ENCODE peak calls at places on chromosome 15, in eight cellular contexts. U is transverse colon; K is ovary; Q is A549; G is sigmoid colon; F is H1; M is cardiac muscle cell; O is CD8-positive, alpha-beta memory T cell. C is an unnamed sample.

GRCh38 chr15:56943398-56943797 is 25.0 kb downstream of the TCF12 start:
- DNase-seq in K (no peak), U (no peak), F (no peak), O (no peak), G (no peak), M (no peak), Q (no peak), C (no peak)

GRCh38 chr15:58369956-58370355 is 61.8 kb upstream of the LIPC start:
- DNase-seq in U (no peak), M (no peak), Q (no peak), K (no peak), O (no peak), G (no peak), F (no peak), C (no peak)

GRCh38 chr15:62462268-62462667 is 297.2 kb upstream of the C2CD4B start:
- DNase-seq in G (peak; percentile 52), O (no peak), M (no peak), F (no peak), Q (no peak), U (no peak), K (no peak), C (no peak)

GRCh38 chr15:98684995-98685525 is 36.7 kb downstream of the IGF1R start:
- DNase-seq in F (no peak), U (no peak), O (no peak), M (no peak), G (no peak), K (no peak), Q (no peak), C (no peak)

GRCh38 chr15:90306560-90306959 is 41.1 kb downstream of the NGRN start:
- DNase-seq in F (no peak), U (no peak), O (no peak), M (no peak), G (no peak), K (no peak), Q (no peak), C (no peak)

GRCh38 chr15:84750583-84751092 is 2.2 kb downstream of the ZNF592 start:
- DNase-seq in K (no peak), O (no peak), F (no peak), U (no peak), G (no peak), M (no peak), Q (no peak), C (no peak)

GRCh38 chr15:49330166-49330565 is 92.9 kb upstream of the FGF7 start:
- DNase-seq in K (no peak), Q (no peak), F (no peak), U (no peak), M (no peak), G (no peak), O (no peak), C (no peak)

GRCh38 chr15:89376441-89376840 is 41.8 kb upstream of the POLG start:
- DNase-seq in F (no peak), Q (no peak), G (no peak), O (no peak), K (no peak), M (no peak), U (no peak), C (no peak)

GRCh38 chr15:69699096-69699495 is 246.5 kb downstream of the RPLP1 start:
- DNase-seq in F (no peak), O (no peak), U (no peak), K (no peak), M (no peak), Q (no peak), G (no peak), C (no peak)

GRCh38 chr15:98978153-98978552 is 29.4 kb downstream of the PGPEP1L start:
- DNase-seq in K (no peak), F (no peak), M (no peak), O (no peak), U (no peak), G (no peak), Q (no peak), C (no peak)

GRCh38 chr15:70023769-70024491 is 73.8 kb downstream of the TLE3 start:
- DNase-seq in F (no peak), K (no peak), M (peak; percentile 30), U (peak; percentile 25), O (no peak), G (peak; percentile 91), Q (no peak), C (no peak)

GRCh38 chr15:98609144-98609852 is 39.0 kb upstream of the IGF1R start:
- DNase-seq in K (no peak), G (no peak), U (no peak), Q (no peak), O (no peak), M (peak; percentile 5), F (peak; percentile 50), C (no peak)

GRCh38 chr15:58665676-58666075 is 83.8 kb downstream of the ADAM10 start:
- DNase-seq in K (no peak), U (no peak), M (no peak), O (no peak), G (no peak), Q (no peak), F (no peak), C (no peak)

DNA sequence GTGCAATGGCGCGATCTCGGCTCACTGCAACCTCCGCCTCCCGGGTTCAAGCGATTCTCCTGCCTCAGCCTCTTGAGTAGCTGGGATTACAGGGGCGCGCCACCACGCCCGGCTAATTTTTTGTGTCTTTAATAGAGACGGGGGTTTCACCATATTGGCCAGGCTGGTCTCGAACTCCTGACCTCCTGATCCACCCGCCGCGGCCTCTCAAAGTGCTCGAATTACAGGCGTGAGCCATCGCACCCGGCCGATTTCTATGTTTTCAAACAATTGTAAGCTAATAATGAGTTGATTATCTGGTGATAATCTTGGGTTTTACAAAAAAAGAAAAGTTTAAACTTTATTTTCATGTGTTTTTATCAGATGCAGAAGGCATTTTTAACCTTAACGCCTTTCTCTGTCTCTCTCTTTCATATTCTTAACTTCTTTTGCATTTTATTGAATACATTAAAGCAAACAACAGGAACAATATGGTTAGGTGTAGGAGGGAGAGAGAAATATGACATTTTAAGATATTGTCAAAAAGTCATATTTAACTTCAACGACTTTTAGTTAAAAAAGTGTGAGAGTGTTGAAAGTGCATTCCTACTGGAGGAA is 3.2 kb upstream of the MEIS2 start:
- DNase-seq in U (no peak), F (no peak), M (no peak), G (no peak), Q (no peak), O (no peak), K (peak; percentile 33), C (no peak)
- H3K27ac ChIP-seq in U (peak overlapping the region; percentile 82), F (no peak overlapping the region), M (peak overlapping the region; percentile 97), G (peak overlapping the region; percentile 97), Q (no peak overlapping the region), O (no peak overlapping the region), K (no peak overlapping the region), C (peak overlapping the region; percentile 75)

GRCh38 chr15:64837502-64837901 is 4.2 kb upstream of the PLEKHO2 start:
- DNase-seq in U (no peak), K (no peak), M (no peak), O (no peak), Q (no peak), G (peak; percentile 67), F (no peak), C (no peak)

GRCh38 chr15:64833690-64834089 is 8.0 kb upstream of the PLEKHO2 start:
- DNase-seq in G (no peak), Q (no peak), O (no peak), U (no peak), K (no peak), M (no peak), F (no peak), C (no peak)

GRCh38 chr15:64841258-64842098 is at the start of gene PLEKHO2:
- DNase-seq in M (peak; percentile 95), K (peak; percentile 96), Q (peak; percentile 93), F (peak; percentile 94), G (peak; percentile 99), O (peak; percentile 92), U (peak; percentile 95), C (peak; percentile 98)

GRCh38 chr15:64836023-64836536 is 5.6 kb upstream of the PLEKHO2 start:
- DNase-seq in U (no peak), F (no peak), O (no peak), G (peak; percentile 71), K (no peak), Q (no peak), M (no peak), C (no peak)
- H3K4me3 ChIP-seq in U (no peak overlapping the region), F (no peak overlapping the region), O (no peak overlapping the region), G (peak overlapping the region; percentile 19), K (peak overlapping the region; percentile 34), Q (no peak overlapping the region), M (no peak overlapping the region), C (peak overlapping the region; percentile 54)

GRCh38 chr15:83378921-83379561 is 68.1 kb upstream of the SH3GL3 start:
- DNase-seq in G (no peak), F (peak; percentile 78), O (no peak), K (no peak), U (no peak), Q (no peak), M (no peak), C (no peak)

GRCh38 chr15:83380026-83380425 is 67.1 kb upstream of the SH3GL3 start:
- DNase-seq in O (no peak), Q (peak; percentile 30), K (no peak), F (no peak), G (no peak), U (no peak), M (no peak), C (no peak)

GRCh38 chr15:83379574-83379973 is 67.6 kb upstream of the SH3GL3 start:
- DNase-seq in M (no peak), U (no peak), O (no peak), F (no peak), G (no peak), Q (peak; percentile 70), K (no peak), C (no peak)

DNA sequence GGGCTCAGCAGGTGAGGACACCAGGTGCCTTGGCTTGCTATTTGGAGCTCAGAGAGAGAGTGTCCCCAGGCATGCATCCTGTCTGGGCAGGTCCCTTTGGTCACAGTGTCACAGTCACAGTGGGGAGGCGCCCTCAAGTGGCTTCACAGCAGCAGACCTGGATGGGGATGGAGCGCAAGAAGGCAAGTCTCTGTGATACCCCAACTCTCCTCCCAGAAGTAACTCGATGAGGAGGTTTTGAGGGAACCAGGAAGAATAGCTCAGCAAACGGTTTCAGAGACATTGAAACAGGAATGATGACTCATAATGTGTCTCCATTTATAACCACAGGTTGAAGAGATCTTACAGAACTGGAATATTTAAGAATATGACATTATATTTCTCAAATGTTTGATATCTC is 66.5 kb upstream of the SH3GL3 start:
- DNase-seq in U (peak; percentile 8), M (peak; percentile 66), F (no peak), O (no peak), G (no peak), K (no peak), Q (peak; percentile 72), C (no peak)
- H3K27ac ChIP-seq in U (no peak overlapping the region), M (no peak overlapping the region), F (no peak overlapping the region), O (no peak overlapping the region), G (no peak overlapping the region), K (no peak overlapping the region), Q (peak overlapping the region; percentile 59), C (no peak overlapping the region)

DNA sequence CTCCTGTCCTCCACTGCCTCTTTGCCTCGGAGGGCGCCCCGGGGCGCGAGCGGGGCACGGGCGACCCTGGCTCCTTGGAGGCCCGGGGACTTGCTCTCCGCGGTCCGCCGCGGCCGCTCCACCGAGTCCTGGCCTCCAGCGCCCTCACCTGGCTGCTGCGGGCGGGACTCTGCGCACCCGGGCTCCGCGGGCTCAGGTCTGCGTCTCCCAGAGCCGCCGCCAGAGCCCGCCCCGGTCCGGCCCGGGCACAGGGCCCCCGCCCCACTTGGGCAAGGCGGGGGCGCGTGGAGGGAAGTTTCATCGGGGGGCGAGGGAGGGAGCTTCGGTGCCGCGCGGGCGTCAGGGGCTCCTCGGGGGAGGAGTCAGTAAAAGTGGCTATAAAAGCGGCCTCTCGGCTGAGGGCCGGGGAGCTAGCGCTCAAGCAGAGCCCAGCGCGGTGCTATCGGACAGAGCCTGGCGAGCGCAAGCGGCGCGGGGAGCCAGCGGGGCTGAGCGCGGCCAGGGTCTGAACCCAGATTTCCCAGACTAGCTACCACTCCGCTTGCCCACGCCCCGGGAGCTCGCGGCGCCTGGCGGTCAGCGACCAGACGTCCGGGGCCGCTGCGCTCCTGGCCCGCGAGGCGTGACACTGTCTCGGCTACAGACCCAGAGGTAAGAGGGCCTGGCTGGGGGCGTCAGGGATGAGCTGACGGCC is at the start of gene CEMIP:
- DNase-seq in O (no peak), F (peak; percentile 96), G (peak; percentile 85), U (peak; percentile 82), M (peak; percentile 85), K (peak; percentile 88), Q (peak; percentile 81), C (no peak)
- H3K4me3 ChIP-seq in O (no peak within 1 kb of the TSS), F (peak within 1 kb of the TSS; percentile 28), G (peak within 1 kb of the TSS; percentile 49), U (peak within 1 kb of the TSS; percentile 30), M (peak within 1 kb of the TSS; percentile 38), K (peak within 1 kb of the TSS; percentile 41), Q (peak within 1 kb of the TSS; percentile 56), C (peak within 1 kb of the TSS; percentile 77)